ENCODE peak calls at places on chromosome 6, in seven cellular contexts. Y is prostate gland; N is CD8-positive, alpha-beta T cell; U is H9; D is substantia nigra; F is OCI-LY7; E is CD8-positive, alpha-beta memory T cell. K is an unnamed sample.

GRCh38 chr6:165768961-165769360 is 105.9 kb upstream of the PDE10A start:
- DNase-seq in F (no peak), D (no peak), N (no peak), Y (no peak), U (no peak), E (no peak), K (no peak)

GRCh38 chr6:41713161-41713649 is 22.2 kb downstream of the TFEB start:
- DNase-seq in D (peak), E (no peak), N (no peak), F (no peak), U (no peak), Y (peak), K (peak)

GRCh38 chr6:9405369-9405768 is 970.0 kb upstream of the SLC35B3 start:
- DNase-seq in U (no peak), D (no peak), N (no peak), Y (no peak), F (no peak), E (no peak), K (no peak)

GRCh38 chr6:16667509-16667908 is 93.8 kb downstream of the ATXN1 start:
- DNase-seq in E (no peak), F (no peak), D (no peak), U (no peak), N (no peak), Y (no peak), K (no peak)

GRCh38 chr6:28977351-28978136 is 27.6 kb downstream of the ZNF311 start:
- DNase-seq in Y (no peak), N (no peak), F (no peak), U (peak), E (no peak), D (no peak), K (no peak)

GRCh38 chr6:12555781-12556180 is 160.8 kb upstream of the PHACTR1 start:
- DNase-seq in E (no peak), D (no peak), Y (no peak), U (no peak), N (no peak), F (no peak), K (no peak)

GRCh38 chr6:16511723-16512584 is 249.3 kb downstream of the ATXN1 start:
- DNase-seq in D (no peak), Y (no peak), N (peak), F (no peak), U (no peak), E (no peak), K (no peak)

GRCh38 chr6:11214911-11215310 is 17.6 kb downstream of the NEDD9 start:
- DNase-seq in N (no peak), D (no peak), U (no peak), E (no peak), Y (no peak), F (no peak), K (no peak)

GRCh38 chr6:26024651-26025046 is 62.0 kb downstream of the TRIM38 start:
- DNase-seq in N (no peak), Y (no peak), F (no peak), E (no peak), U (no peak), D (no peak), K (no peak)

GRCh38 chr6:38524436-38525145 is 115.1 kb downstream of the BTBD9 start:
- DNase-seq in Y (no peak), N (no peak), F (no peak), D (no peak), U (no peak), E (no peak), K (no peak)

GRCh38 chr6:33748851-33749250 is 2.1 kb upstream of the IP6K3 start:
- DNase-seq in U (no peak), D (no peak), E (no peak), N (no peak), Y (no peak), F (no peak), K (no peak)

GRCh38 chr6:3363296-3364025 is 93.4 kb downstream of the SLC22A23 start:
- DNase-seq in Y (peak), D (no peak), F (no peak), E (no peak), U (no peak), N (no peak), K (no peak)

GRCh38 chr6:100751590-100751989 is 129.5 kb downstream of the ASCC3 start:
- DNase-seq in Y (no peak), E (no peak), D (no peak), F (no peak), N (no peak), U (no peak), K (no peak)

GRCh38 chr6:170287371-170287876 is 3.5 kb downstream of the DLL1 start:
- DNase-seq in U (no peak), N (no peak), Y (no peak), F (no peak), D (no peak), E (no peak), K (peak)

GRCh38 chr6:107763959-107764358 is 60.2 kb downstream of the SCML4 start:
- DNase-seq in N (no peak), D (no peak), F (no peak), U (no peak), E (no peak), Y (no peak), K (no peak)

GRCh38 chr6:169918239-169918953 is 167.0 kb downstream of the ERMARD start:
- DNase-seq in F (no peak), E (no peak), U (no peak), D (no peak), Y (no peak), N (no peak), K (no peak)

GRCh38 chr6:168017629-168018028 is 20.2 kb downstream of the KIF25 start:
- DNase-seq in D (no peak), F (no peak), E (no peak), U (no peak), Y (no peak), N (no peak), K (no peak)

DNA sequence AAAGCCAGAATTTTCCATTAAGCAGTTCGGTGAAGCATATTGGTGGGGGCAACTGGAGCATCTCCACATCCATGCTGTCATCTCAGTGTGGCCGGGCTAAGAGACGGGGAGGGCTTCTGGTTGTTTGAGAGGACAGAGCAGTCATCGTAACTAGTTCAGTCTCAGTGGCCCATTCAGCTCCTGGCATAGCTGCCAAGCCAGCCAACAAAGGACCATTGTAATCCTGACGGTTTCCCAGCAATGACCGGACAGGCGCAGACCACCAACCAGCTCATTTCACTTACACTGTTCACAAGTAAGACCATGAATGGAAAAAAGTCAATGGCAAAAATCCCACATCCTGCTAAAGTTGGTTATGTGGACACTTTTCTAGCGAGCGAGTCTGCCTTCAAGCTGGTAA is 14.9 kb upstream of the HDDC2 start:
- DNase-seq in Y (no peak), F (no peak), U (no peak), D (peak), N (no peak), E (no peak), K (peak)
- H3K27ac ChIP-seq in Y (no peak), F (no peak), U (no peak), D (no peak), N (no peak), E (no peak), K (peak)

GRCh38 chr6:51963980-51964379 is 123.4 kb downstream of the PKHD1 start:
- DNase-seq in F (no peak), Y (no peak), N (no peak), D (no peak), E (no peak), U (no peak), K (no peak)
- H3K27ac ChIP-seq in F (no peak), Y (no peak), N (no peak), D (no peak), E (no peak), U (no peak), K (no peak)

GRCh38 chr6:24004062-24004461 is 122.0 kb upstream of the NRSN1 start:
- DNase-seq in E (no peak), N (no peak), D (no peak), F (no peak), U (no peak), Y (no peak), K (no peak)

GRCh38 chr6:24009319-24009718 is 116.7 kb upstream of the NRSN1 start:
- DNase-seq in U (no peak), F (no peak), Y (no peak), E (no peak), D (no peak), N (no peak), K (no peak)

GRCh38 chr6:24006246-24006645 is 119.8 kb upstream of the NRSN1 start:
- DNase-seq in E (no peak), D (no peak), N (no peak), U (no peak), F (no peak), Y (no peak), K (no peak)

DNA sequence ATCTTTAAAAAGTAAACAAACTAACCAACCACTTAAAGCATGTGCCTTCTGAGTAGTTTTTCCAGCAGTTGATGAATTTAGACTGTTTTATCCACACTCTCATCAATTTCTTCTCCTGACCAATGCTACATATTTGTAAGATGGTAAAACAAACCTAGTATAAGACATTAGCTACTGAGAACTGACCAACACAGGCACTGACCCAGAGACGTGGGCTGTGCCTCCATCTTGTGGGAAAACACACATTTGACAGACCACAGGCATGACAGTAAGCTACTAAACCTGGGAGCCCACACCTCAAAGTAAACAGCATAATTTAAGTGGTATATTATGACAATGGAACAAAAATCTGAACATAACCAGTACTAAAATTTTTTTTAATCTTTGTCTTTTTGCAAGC is 121.4 kb upstream of the NRSN1 start:
- DNase-seq in Y (no peak), D (no peak), U (no peak), N (no peak), F (no peak), E (no peak), K (no peak)
- H3K27ac ChIP-seq in Y (no peak), D (no peak), U (no peak), N (no peak), F (no peak), E (no peak), K (no peak)

GRCh38 chr6:36545767-36546663 is 1.3 kb downstream of the STK38 start:
- DNase-seq in D (no peak), N (no peak), Y (no peak), F (peak), E (no peak), U (no peak), K (peak)

GRCh38 chr6:36546664-36546957 is 668 bp downstream of the STK38 start:
- DNase-seq in F (peak), E (no peak), Y (no peak), N (no peak), D (no peak), U (no peak), K (no peak)

GRCh38 chr6:36542041-36542440 is 5.2 kb downstream of the STK38 start:
- DNase-seq in N (no peak), U (no peak), D (no peak), Y (no peak), E (no peak), F (no peak), K (no peak)

GRCh38 chr6:36546958-36547645 is at the start of gene STK38:
- DNase-seq in N (peak), Y (peak), D (peak), U (peak), E (peak), F (peak), K (peak)

GRCh38 chr6:36544228-36544627 is 3.1 kb downstream of the STK38 start:
- DNase-seq in N (peak), F (no peak), Y (no peak), U (no peak), E (peak), D (no peak), K (no peak)
- H3K27ac ChIP-seq in N (peak), F (no peak), Y (no peak), U (no peak), E (peak), D (no peak), K (peak)

DNA sequence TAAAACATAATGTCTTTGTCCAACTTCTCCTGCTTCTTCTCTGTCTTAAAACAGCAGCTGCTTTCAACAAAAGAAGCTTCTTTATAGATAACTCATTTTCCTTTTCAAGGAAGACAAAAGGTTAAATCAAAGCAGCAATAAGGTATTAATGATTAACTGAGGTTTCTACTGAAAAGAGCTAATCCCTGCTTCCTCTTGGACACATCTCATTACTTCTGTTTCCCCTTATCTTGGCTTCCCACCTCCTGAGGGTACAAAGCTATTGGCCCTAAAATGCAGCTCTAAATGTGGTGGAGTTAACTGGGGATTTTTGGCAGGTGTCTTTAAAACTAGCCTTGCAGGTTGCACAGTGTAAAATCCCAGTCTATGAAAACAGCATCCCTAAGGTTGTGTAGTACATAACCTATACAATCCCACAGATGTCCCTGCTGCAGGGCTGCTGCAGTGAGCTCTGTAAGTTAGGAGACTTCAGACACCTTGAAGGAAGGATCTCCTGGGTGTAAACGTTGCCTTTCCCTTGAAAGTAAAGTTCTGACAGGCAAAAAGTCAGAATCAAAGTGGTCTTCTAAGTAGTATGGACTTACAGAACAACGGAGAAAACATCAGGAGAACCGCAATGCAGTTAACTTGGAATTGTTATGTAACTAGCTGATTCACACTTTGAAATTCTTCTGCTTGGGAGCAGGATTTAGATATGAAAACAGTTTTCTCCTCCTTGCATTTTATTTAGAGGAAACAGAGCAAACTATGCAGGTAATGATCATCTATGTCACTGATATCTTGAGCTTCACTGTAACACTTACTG is 71.7 kb upstream of the TRAF3IP2 start:
- DNase-seq in F (no peak), D (no peak), U (no peak), N (no peak), Y (no peak), E (no peak), K (no peak)
- H3K27ac ChIP-seq in F (no peak), D (no peak), U (no peak), N (no peak), Y (no peak), E (no peak), K (peak)

GRCh38 chr6:79038061-79038460 is 40.0 kb downstream of the PHIP start:
- DNase-seq in F (no peak), E (no peak), D (no peak), U (no peak), N (no peak), Y (no peak), K (no peak)
- H3K27ac ChIP-seq in F (no peak), E (no peak), D (no peak), U (no peak), N (no peak), Y (no peak), K (no peak)

DNA sequence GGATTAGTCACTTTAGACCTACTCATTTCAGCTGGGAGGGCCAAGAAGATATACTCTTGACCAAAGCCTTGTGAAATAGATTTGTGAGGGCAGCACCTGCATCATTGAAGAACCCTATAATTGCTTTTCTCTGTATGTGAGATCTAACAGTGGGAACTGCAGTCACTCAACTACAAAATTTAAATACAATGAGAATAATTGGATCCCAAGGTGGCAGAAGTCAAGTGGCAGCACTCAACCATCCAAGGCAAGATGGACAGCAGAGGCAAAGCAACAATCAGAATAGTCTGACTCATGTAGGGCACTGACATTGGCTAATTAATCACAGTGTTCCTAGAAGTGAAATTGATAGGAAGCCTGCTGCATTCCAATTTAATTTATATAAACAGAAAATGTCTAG is 8.9 kb upstream of the NKAIN2 start:
- DNase-seq in E (no peak), Y (no peak), F (no peak), N (no peak), D (no peak), U (no peak), K (no peak)
- H3K27ac ChIP-seq in E (no peak), Y (no peak), F (no peak), N (no peak), D (no peak), U (no peak), K (no peak)

GRCh38 chr6:14729186-14729871 is 516.5 kb upstream of the JARID2 start:
- DNase-seq in Y (no peak), E (no peak), F (peak), U (no peak), N (no peak), D (no peak), K (no peak)
- H3K27ac ChIP-seq in Y (no peak), E (no peak), F (peak), U (no peak), N (no peak), D (no peak), K (no peak)

GRCh38 chr6:90238663-90239542 is 57.7 kb downstream of the BACH2 start:
- DNase-seq in U (no peak), N (no peak), Y (no peak), F (no peak), D (no peak), E (no peak), K (no peak)
- H3K27ac ChIP-seq in U (no peak), N (peak), Y (no peak), F (no peak), D (no peak), E (no peak), K (no peak)

GRCh38 chr6:85185977-85186376 is 263.9 kb upstream of the NT5E start:
- DNase-seq in N (no peak), E (no peak), D (no peak), U (no peak), F (no peak), Y (no peak), K (no peak)
- H3K27ac ChIP-seq in N (no peak), E (no peak), D (no peak), U (no peak), F (no peak), Y (no peak), K (no peak)

K was measured in dorsolateral prefrontal cortex.